ENCODE peak calls at places on chromosomes 6 and 20, in six cellular contexts. Z, T, F, H, I and E are unnamed samples.

GRCh38 chr6:84065718-84066290 is 32.2 kb downstream of the MRAP2 start:
- DNase-seq in Z (no peak), I (no peak), F (no peak), T (peak; percentile 75), H (peak; percentile 45), E (no peak)

GRCh38 chr6:22929228-22929627 is 359.9 kb downstream of the HDGFL1 start:
- DNase-seq in H (peak; percentile 41), I (no peak), T (no peak), Z (no peak), F (no peak), E (no peak)

GRCh38 chr6:153129873-153130514 is 1.1 kb downstream of the RGS17 start:
- DNase-seq in I (no peak), F (no peak), H (peak; percentile 33), Z (no peak), T (no peak), E (peak; percentile 18)

GRCh38 chr6:49054311-49054710 is 408.7 kb downstream of the MMUT start:
- DNase-seq in Z (no peak), I (no peak), H (no peak), F (no peak), T (no peak), E (no peak)

GRCh38 chr20:478010-478948 is 15.9 kb upstream of the TBC1D20 start:
- DNase-seq in H (peak; percentile 84), T (peak; percentile 46), F (no peak), I (no peak), Z (no peak), E (no peak)

GRCh38 chr6:100592929-100593328 is 128.2 kb upstream of the SIM1 start:
- DNase-seq in F (no peak), H (no peak), Z (no peak), I (no peak), T (no peak), E (no peak)

GRCh38 chr6:167491403-167492095 is 166.7 kb downstream of the TTLL2 start:
- DNase-seq in T (no peak), F (no peak), Z (no peak), I (no peak), H (no peak), E (no peak)

GRCh38 chr6:13044390-13044789 is 283.9 kb downstream of the TBC1D7 start:
- DNase-seq in I (no peak), F (no peak), T (peak; percentile 44), H (peak; percentile 35), Z (no peak), E (no peak)

GRCh38 chr6:36685198-36685919 is 6.8 kb downstream of the CDKN1A start:
- DNase-seq in T (no peak), Z (no peak), H (no peak), I (no peak), F (no peak), E (no peak)

GRCh38 chr6:22530506-22530905 is 38.9 kb upstream of the HDGFL1 start:
- DNase-seq in H (no peak), Z (no peak), T (no peak), F (no peak), I (no peak), E (no peak)

GRCh38 chr6:63964347-63964746 is 328.7 kb downstream of the PHF3 start:
- DNase-seq in F (no peak), Z (no peak), T (no peak), H (no peak), I (no peak), E (no peak)

GRCh38 chr6:47655719-47656595 is 42.4 kb upstream of the ADGRF4 start:
- DNase-seq in F (peak; percentile 42), H (peak; percentile 52), T (peak; percentile 69), Z (no peak), I (no peak), E (no peak)

GRCh38 chr6:56953597-56954388 is 1.1 kb upstream of the BEND6 start:
- DNase-seq in Z (no peak), F (no peak), T (no peak), H (no peak), I (no peak), E (no peak)

GRCh38 chr20:21361266-21361665 is 36.1 kb downstream of the NKX2-4 start:
- DNase-seq in Z (no peak), F (no peak), I (no peak), H (peak; percentile 35), T (peak; percentile 34), E (no peak)

GRCh38 chr6:37143585-37143984 is 26.4 kb upstream of the PIM1 start:
- DNase-seq in T (no peak), F (no peak), Z (no peak), I (no peak), H (no peak), E (no peak)

GRCh38 chr6:75751443-75751842 is 2.4 kb downstream of the MYO6 start:
- DNase-seq in H (no peak), F (no peak), Z (no peak), I (no peak), T (no peak), E (no peak)

GRCh38 chr6:118562959-118563358 is 14.9 kb downstream of the PLN start:
- DNase-seq in F (no peak), T (peak; percentile 75), H (no peak), Z (no peak), I (no peak), E (no peak)

GRCh38 chr20:38303908-38304379 is at the start of gene BPI:
- DNase-seq in I (peak; percentile 33), F (peak; percentile 33), H (peak; percentile 46), Z (no peak), T (peak; percentile 44), E (no peak)

GRCh38 chr6:158628542-158628941 is 16.0 kb downstream of the DYNLT1 start:
- DNase-seq in I (no peak), F (peak; percentile 24), T (no peak), Z (no peak), H (no peak), E (no peak)

GRCh38 chr6:53358440-53359087 is 9.8 kb upstream of the ELOVL5 start:
- DNase-seq in Z (no peak), I (no peak), H (no peak), T (no peak), F (no peak), E (no peak)

GRCh38 chr20:48698507-48699267 is 129.1 kb downstream of the PREX1 start:
- DNase-seq in Z (no peak), I (no peak), F (no peak), H (no peak), T (no peak), E (no peak)

GRCh38 chr6:12967686-12968085 is 251.1 kb downstream of the PHACTR1 start:
- DNase-seq in I (no peak), H (peak; percentile 57), T (peak; percentile 6), F (no peak), Z (no peak), E (no peak)

DNA sequence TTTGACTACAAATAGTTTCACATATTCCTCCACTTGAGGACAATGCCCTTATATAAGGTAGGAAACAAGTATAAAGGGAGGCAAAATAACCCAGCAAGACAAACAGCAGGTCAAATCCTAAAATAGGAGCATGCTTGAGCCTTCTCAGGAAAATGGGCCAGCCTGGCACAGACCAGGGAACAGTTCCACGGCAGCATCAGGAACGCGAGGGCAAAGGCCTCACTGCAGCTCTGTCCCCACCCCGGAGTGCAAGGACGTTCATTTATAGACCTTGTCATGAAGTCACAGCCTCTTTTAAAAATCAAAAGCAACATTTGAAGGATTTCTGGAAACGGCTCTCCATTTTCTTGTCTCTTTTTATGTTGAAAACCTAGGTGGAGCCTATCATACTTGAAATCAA is 17.1 kb downstream of the PDE10A start:
- DNase-seq in I (no peak), T (no peak), F (no peak), H (no peak), Z (peak; percentile 42), E (no peak)
- H3K9me3 ChIP-seq in I (no peaks in the 10 kb centered on the region), T (no peaks in the 10 kb centered on the region), F (no peaks in the 10 kb centered on the region), H (no peaks in the 10 kb centered on the region), Z (no peaks in the 10 kb centered on the region), E (no peaks in the 10 kb centered on the region)

DNA sequence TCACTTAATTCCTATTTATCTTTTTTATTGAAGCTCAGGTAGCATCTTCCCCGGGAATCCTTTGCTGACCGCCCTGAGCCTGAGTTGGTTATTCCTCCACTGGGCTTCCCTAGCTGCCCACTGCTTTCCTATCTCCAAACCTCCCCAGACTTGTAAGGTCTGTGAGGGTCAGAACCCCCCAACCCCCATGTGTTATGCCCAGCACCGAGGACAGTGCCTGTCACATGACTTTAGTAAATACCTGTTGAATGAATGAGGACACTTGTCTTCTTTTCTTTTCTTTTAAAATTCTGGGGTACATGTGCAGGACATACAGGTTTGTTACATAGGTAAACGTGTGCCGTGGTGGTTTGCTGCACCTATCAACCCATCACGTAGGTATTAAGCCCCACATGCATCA is 105.9 kb downstream of the UST start:
- DNase-seq in T (no peak), I (no peak), H (no peak), F (no peak), Z (no peak), E (no peak)
- H3K27ac ChIP-seq in T (no peak overlapping the region), I (no peak overlapping the region), H (no peak overlapping the region), F (no peak overlapping the region), Z (no peak overlapping the region), E (peak overlapping the region; percentile 30)

DNA sequence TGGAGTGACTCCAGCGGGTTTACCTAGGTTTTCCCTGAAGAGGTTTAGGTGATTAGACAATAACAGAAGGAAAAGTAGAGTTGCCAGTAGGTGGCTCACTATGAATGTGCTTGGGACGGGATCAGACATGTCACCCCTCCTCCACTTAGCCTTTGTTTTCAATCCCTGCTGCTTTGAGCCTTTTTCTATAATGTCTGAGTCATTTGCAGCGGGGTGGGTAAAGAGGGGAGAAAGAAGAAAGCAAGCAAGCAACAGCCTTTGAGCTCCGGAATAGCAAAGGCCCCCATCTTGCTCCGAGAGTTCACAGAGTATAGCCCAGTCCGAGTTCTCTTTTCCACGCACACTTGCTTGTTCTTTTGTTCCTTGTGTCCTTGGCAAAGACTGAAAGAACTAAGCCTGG is 129.1 kb downstream of the PACRG start:
- DNase-seq in H (peak; percentile 89), F (no peak), I (peak; percentile 52), T (peak; percentile 87), Z (no peak), E (peak; percentile 33)
- TF ChIP-seq CTCF in H (peak; percentile 68), F (peak; percentile 43), I (peak; percentile 37), T (peak; percentile 66), Z (peak; percentile 35), E (peak; percentile 59)

DNA sequence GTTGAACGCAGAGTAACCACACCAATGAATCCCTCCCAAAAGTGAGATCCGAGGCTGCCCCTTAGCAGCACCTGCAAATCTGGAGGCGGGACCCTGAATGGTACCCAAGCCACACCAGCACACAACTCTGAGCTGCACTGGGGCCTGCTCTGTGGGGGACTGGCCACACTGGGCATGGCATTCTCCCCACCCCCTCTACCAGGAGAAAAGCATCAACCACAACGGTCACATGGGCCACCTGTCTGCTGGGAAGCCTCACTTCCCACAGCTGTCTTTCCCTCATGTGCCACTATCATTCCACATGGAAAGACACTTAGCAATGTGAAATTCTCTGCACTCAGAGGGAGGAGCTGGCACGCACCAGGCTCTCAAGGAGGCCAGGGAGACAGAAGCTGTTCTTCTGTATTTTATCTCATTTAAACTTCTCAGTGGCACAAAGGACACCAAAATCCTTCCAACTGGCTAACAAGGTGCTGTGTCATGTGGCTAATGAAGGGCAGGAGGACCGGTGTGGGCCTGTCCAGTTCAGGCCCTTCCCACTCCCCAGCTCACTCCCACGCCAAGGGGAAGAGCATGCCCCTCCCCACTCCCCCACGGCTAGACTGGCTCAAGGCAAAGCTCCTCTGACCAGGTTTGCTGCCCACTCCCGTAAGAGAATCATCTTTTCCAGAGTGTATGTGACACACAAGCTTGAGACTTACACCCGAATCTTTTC is 19.0 kb downstream of the YTHDF1 start:
- DNase-seq in T (no peak), F (no peak), H (no peak), I (no peak), Z (no peak), E (no peak)
- H3K9me3 ChIP-seq in T (no peaks in the 10 kb centered on the region), F (no peaks in the 10 kb centered on the region), H (no peaks in the 10 kb centered on the region), I (no peaks in the 10 kb centered on the region), Z (no peaks in the 10 kb centered on the region), E (no peaks in the 10 kb centered on the region)